ENCODE peak calls at places on chromosome 20, in four cellular contexts. D is neural crest cell, Y is Calu3, B is endothelial cell. J is an unnamed sample.

GRCh38 chr20:36043447-36043846 is 75.1 kb downstream of the CNBD2 start:
- DNase-seq in D (no peak), Y (no peak), B (no peak), J (no peak)

GRCh38 chr20:46814366-46815232 is 80.0 kb upstream of the EYA2 start:
- DNase-seq in D (peak), Y (peak), B (no peak), J (no peak)

GRCh38 chr20:57483287-57484050 is 41.5 kb downstream of the CTCFL start:
- DNase-seq in D (no peak), Y (no peak), B (no peak), J (peak)

GRCh38 chr20:38844963-38845362 is 39.5 kb downstream of the PPP1R16B start:
- DNase-seq in D (no peak), Y (no peak), B (no peak), J (no peak)

GRCh38 chr20:24032412-24032898 is 43.9 kb upstream of the GGTLC1 start:
- DNase-seq in D (no peak), Y (no peak), B (no peak), J (no peak)

GRCh38 chr20:62943396-62943795 is 5.4 kb downstream of the GID8 start:
- DNase-seq in D (no peak), Y (no peak), B (no peak), J (no peak)

GRCh38 chr20:4476903-4477302 is 244.8 kb upstream of the PRND start:
- DNase-seq in D (no peak), Y (no peak), B (no peak), J (no peak)

GRCh38 chr20:20593447-20594170 is 118.8 kb downstream of the RALGAPA2 start:
- DNase-seq in D (peak), Y (no peak), B (peak), J (peak)

GRCh38 chr20:4135385-4136077 is 120.2 kb upstream of the RNF24 start:
- DNase-seq in D (no peak), Y (peak), B (no peak), J (no peak)

GRCh38 chr20:35523298-35523888 is 6.1 kb downstream of the C20orf173 start:
- DNase-seq in D (peak), Y (peak), B (peak), J (peak)

GRCh38 chr20:19256085-19256484 is 43.6 kb downstream of the SLC24A3 start:
- DNase-seq in D (no peak), Y (no peak), B (no peak), J (no peak)

GRCh38 chr20:60100780-60101179 is 142.6 kb downstream of the CDH26 start:
- DNase-seq in D (no peak), Y (no peak), B (no peak), J (no peak)

GRCh38 chr20:20261159-20261558 is 106.7 kb upstream of the INSM1 start:
- DNase-seq in D (no peak), Y (no peak), B (no peak), J (no peak)

GRCh38 chr20:20492521-20493334 is 124.8 kb downstream of the INSM1 start:
- DNase-seq in D (peak), Y (no peak), B (peak), J (no peak)

GRCh38 chr20:50283922-50284810 is 93.5 kb downstream of the CEBPB start:
- DNase-seq in D (no peak), Y (peak), B (no peak), J (no peak)

GRCh38 chr20:50286174-50286511 is 95.5 kb downstream of the CEBPB start:
- DNase-seq in D (no peak), Y (no peak), B (no peak), J (peak)

GRCh38 chr20:50286609-50287008 is 96.0 kb downstream of the CEBPB start:
- DNase-seq in D (no peak), Y (peak), B (no peak), J (peak)

GRCh38 chr20:50284811-50285375 is 94.3 kb downstream of the CEBPB start:
- DNase-seq in D (no peak), Y (no peak), B (no peak), J (no peak)

GRCh38 chr20:50285376-50286173 is 94.9 kb downstream of the CEBPB start:
- DNase-seq in D (no peak), Y (no peak), B (no peak), J (peak)
- TF ChIP-seq CTCF in D (no peak), Y (no peak), B (no peak), J (no peak)

GRCh38 chr20:58746551-58747399 is 54.2 kb downstream of the NPEPL1 start:
- DNase-seq in D (no peak), Y (no peak), B (no peak), J (no peak)

GRCh38 chr20:58747400-58747672 is 54.7 kb downstream of the NPEPL1 start:
- DNase-seq in D (no peak), Y (no peak), B (no peak), J (no peak)

GRCh38 chr20:58743076-58743566 is 50.5 kb downstream of the NPEPL1 start:
- DNase-seq in D (no peak), Y (no peak), B (no peak), J (no peak)

GRCh38 chr20:58743929-58744534 is 51.4 kb downstream of the NPEPL1 start:
- DNase-seq in D (no peak), Y (no peak), B (no peak), J (no peak)

DNA sequence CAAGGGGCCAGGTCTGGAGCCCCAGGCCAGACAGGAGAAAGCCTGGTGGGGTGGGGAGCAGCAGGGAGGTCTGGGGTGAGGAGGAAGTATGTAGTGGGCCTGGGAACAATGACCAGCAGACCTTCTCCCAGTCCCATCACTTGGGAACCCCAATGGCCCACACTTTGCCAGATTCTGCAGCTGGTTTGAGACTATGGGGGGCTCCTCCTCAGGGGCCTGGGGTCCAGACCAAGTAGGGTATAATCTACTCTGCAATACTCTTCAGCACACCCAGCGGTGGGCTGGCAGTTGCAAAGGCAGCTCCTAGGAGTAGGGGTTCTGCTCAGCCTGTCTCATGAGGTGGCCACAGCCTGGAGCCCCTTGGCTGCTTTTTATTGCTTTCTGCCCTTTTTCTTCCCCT is 52.8 kb downstream of the NPEPL1 start:
- DNase-seq in D (no peak), Y (no peak), B (no peak), J (no peak)
- TF ChIP-seq CTCF in D (no peak), Y (no peak), B (no peak), J (no peak)

GRCh38 chr20:13299401-13299800 is 78.3 kb downstream of the ISM1 start:
- DNase-seq in D (no peak), Y (no peak), B (no peak), J (peak)
- TF ChIP-seq CTCF in D (no peak), Y (no peak), B (no peak), J (no peak)

GRCh38 chr20:45118028-45118427 is 3.1 kb upstream of the WFDC5 start:
- DNase-seq in D (no peak), Y (no peak), B (no peak), J (no peak)
- TF ChIP-seq CTCF in D (no peak), Y (no peak), B (no peak), J (no peak)

DNA sequence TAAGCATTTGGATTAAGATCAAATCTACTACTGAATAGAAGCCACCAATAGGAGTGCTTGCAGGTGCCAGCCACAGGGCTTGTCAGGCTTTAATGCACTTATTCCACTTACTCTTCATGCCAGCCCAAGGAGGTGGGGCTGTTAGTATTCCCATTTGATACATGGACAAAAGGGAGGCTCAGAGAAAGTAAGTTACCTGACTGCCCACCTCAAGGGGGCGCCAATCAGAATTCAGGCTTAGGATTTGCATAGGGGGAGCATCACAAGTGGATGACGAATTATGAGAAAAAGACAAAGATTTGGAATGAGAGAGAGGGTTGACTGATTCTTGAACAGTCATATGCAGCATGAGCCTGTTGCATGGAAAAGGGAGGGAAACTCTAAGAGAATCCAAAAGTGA is 188.4 kb upstream of the TSHZ2 start:
- DNase-seq in D (no peak), Y (no peak), B (peak), J (no peak)
- TF ChIP-seq CTCF in D (peak), Y (peak), B (peak), J (no peak)

GRCh38 chr20:43991264-43991663 is 76.6 kb downstream of the TOX2 start:
- DNase-seq in D (no peak), Y (no peak), B (no peak), J (no peak)

GRCh38 chr20:43987018-43987417 is 72.4 kb downstream of the TOX2 start:
- DNase-seq in D (no peak), Y (no peak), B (no peak), J (no peak)

GRCh38 chr20:43988451-43988850 is 73.8 kb downstream of the TOX2 start:
- DNase-seq in D (no peak), Y (no peak), B (no peak), J (no peak)

GRCh38 chr20:43987531-43987930 is 72.9 kb downstream of the TOX2 start:
- DNase-seq in D (no peak), Y (no peak), B (no peak), J (no peak)

GRCh38 chr20:43988867-43989266 is 74.2 kb downstream of the TOX2 start:
- DNase-seq in D (no peak), Y (no peak), B (no peak), J (no peak)
- TF ChIP-seq CTCF in D (no peak), Y (no peak), B (no peak), J (no peak)